ENCODE peak calls at places on chromosomes 5 and 9, in eight cellular contexts. S, N, P, V, I, R, C and U are unnamed samples.
A peak's percentile ranks its signal among the peaks of the same experiment; 100 is the strongest.

GRCh38 chr5:5497132-5497748 is 74.8 kb downstream of the ICE1 start:
- DNase-seq in V (peak; percentile 15), R (peak; percentile 54), P (peak; percentile 44), I (peak; percentile 74), C (peak; percentile 56), S (peak; percentile 49), N (no peak), U (no peak)

GRCh38 chr5:80885698-80886000 is 74.5 kb upstream of the RASGRF2 start:
- DNase-seq in V (no peak), C (no peak), I (no peak), R (no peak), S (no peak), N (no peak), P (peak; percentile 40), U (no peak)

GRCh38 chr5:99025298-99026045 is 96.7 kb upstream of the CHD1 start:
- DNase-seq in I (no peak), P (peak; percentile 74), R (no peak), V (no peak), N (no peak), C (no peak), S (no peak), U (no peak)

GRCh38 chr5:63125862-63126261 is 547.2 kb downstream of the LRRC70 start:
- DNase-seq in N (no peak), I (no peak), C (no peak), V (no peak), P (peak; percentile 54), S (no peak), R (no peak), U (no peak)

GRCh38 chr9:16515879-16516289 is 354.6 kb downstream of the BNC2 start:
- DNase-seq in N (no peak), I (no peak), P (no peak), V (no peak), S (peak; percentile 76), R (peak; percentile 8), C (peak; percentile 16), U (no peak)

GRCh38 chr5:135232958-135233357 is 166.1 kb downstream of the MACROH2A1 start:
- DNase-seq in S (no peak), N (no peak), P (no peak), V (no peak), R (no peak), I (peak; percentile 65), C (no peak), U (no peak)

GRCh38 chr5:32202394-32202793 is 28.3 kb upstream of the GOLPH3 start:
- DNase-seq in N (no peak), P (no peak), R (no peak), V (no peak), S (peak; percentile 60), I (no peak), C (no peak), U (no peak)

GRCh38 chr5:154652746-154653417 is 102.3 kb upstream of the LARP1 start:
- DNase-seq in C (no peak), R (no peak), P (peak; percentile 27), S (peak; percentile 18), N (no peak), V (no peak), I (no peak), U (no peak)

GRCh38 chr5:76709762-76710161 is 6.2 kb upstream of the F2R start:
- DNase-seq in I (no peak), S (peak; percentile 72), P (no peak), C (no peak), V (no peak), R (no peak), N (no peak), U (no peak)

GRCh38 chr9:27595733-27596132 is 22.5 kb upstream of the C9orf72 start:
- DNase-seq in P (no peak), C (no peak), S (no peak), V (no peak), I (no peak), N (no peak), R (no peak), U (no peak)